ENCODE peak calls at places on chromosomes 6 and 20, in four cellular contexts. One of them, this sample, is unnamed.
A peak's percentile ranks its signal among the peaks of the same experiment; 100 is the strongest.

GRCh38 chr6:28775405-28776129 is 148.2 kb downstream of the TRIM27 start:
- DNase-seq in activated T-cell treated with anti-CD3 and anti-CD28 coated beads, Interleukin-2, amount 50 U/mL, for 72 hours: no peak
- DNase-seq in NCI-H1105: no peak
- DNase-seq in effector CD4-positive, alpha-beta T cell: no peak
- DNase-seq in this sample: no peak

GRCh38 chr6:150043501-150044412 is 18.4 kb upstream of the RAET1L start:
- DNase-seq in activated T-cell treated with anti-CD3 and anti-CD28 coated beads, Interleukin-2, amount 50 U/mL, for 72 hours: no peak
- DNase-seq in effector CD4-positive, alpha-beta T cell: no peak
- DNase-seq in NCI-H1105: no peak
- DNase-seq in this sample: no peak

GRCh38 chr6:30679765-30680535 is 6.5 kb downstream of the PPP1R18 start:
- DNase-seq in NCI-H1105: no peak
- DNase-seq in effector CD4-positive, alpha-beta T cell: no peak
- DNase-seq in activated T-cell treated with anti-CD3 and anti-CD28 coated beads, Interleukin-2, amount 50 U/mL, for 72 hours: no peak
- DNase-seq in this sample: no peak

GRCh38 chr6:93418448-93419303 is 683 bp downstream of the EPHA7 start:
- DNase-seq in activated T-cell treated with anti-CD3 and anti-CD28 coated beads, Interleukin-2, amount 50 U/mL, for 72 hours: no peak
- DNase-seq in effector CD4-positive, alpha-beta T cell: no peak
- DNase-seq in NCI-H1105: peak; percentile 73
- DNase-seq in this sample: peak; percentile 70

GRCh38 chr20:44695295-44696230 is 19.6 kb upstream of the CCN5 start:
- DNase-seq in activated T-cell treated with anti-CD3 and anti-CD28 coated beads, Interleukin-2, amount 50 U/mL, for 72 hours: no peak
- DNase-seq in effector CD4-positive, alpha-beta T cell: no peak
- DNase-seq in NCI-H1105: no peak
- DNase-seq in this sample: no peak

GRCh38 chr6:17393335-17394191 is at the start of gene CAP2:
- DNase-seq in activated T-cell treated with anti-CD3 and anti-CD28 coated beads, Interleukin-2, amount 50 U/mL, for 72 hours: peak; percentile 2
- DNase-seq in NCI-H1105: peak; percentile 51
- DNase-seq in effector CD4-positive, alpha-beta T cell: no peak
- DNase-seq in this sample: peak; percentile 1

GRCh38 chr6:34656378-34657036 is 40.1 kb downstream of the ILRUN start:
- DNase-seq in activated T-cell treated with anti-CD3 and anti-CD28 coated beads, Interleukin-2, amount 50 U/mL, for 72 hours: peak; percentile 60
- DNase-seq in effector CD4-positive, alpha-beta T cell: peak; percentile 12
- DNase-seq in NCI-H1105: peak; percentile 99
- DNase-seq in this sample: peak; percentile 96

GRCh38 chr20:7989379-7989778 is 30.2 kb downstream of the TMX4 start:
- DNase-seq in activated T-cell treated with anti-CD3 and anti-CD28 coated beads, Interleukin-2, amount 50 U/mL, for 72 hours: no peak
- DNase-seq in NCI-H1105: no peak
- DNase-seq in effector CD4-positive, alpha-beta T cell: no peak
- DNase-seq in this sample: no peak

GRCh38 chr6:97524846-97525245 is 241.8 kb upstream of the MMS22L start:
- DNase-seq in NCI-H1105: no peak
- DNase-seq in activated T-cell treated with anti-CD3 and anti-CD28 coated beads, Interleukin-2, amount 50 U/mL, for 72 hours: no peak
- DNase-seq in effector CD4-positive, alpha-beta T cell: no peak
- DNase-seq in this sample: peak; percentile 61

GRCh38 chr20:36465109-36466080 is 75.9 kb upstream of the MYL9 start:
- DNase-seq in activated T-cell treated with anti-CD3 and anti-CD28 coated beads, Interleukin-2, amount 50 U/mL, for 72 hours: peak; percentile 56
- DNase-seq in effector CD4-positive, alpha-beta T cell: peak; percentile 31
- DNase-seq in NCI-H1105: no peak
- DNase-seq in this sample: peak; percentile 52

GRCh38 chr6:8085053-8085511 is 17.3 kb downstream of the EEF1E1 start:
- DNase-seq in NCI-H1105: no peak
- DNase-seq in activated T-cell treated with anti-CD3 and anti-CD28 coated beads, Interleukin-2, amount 50 U/mL, for 72 hours: no peak
- DNase-seq in effector CD4-positive, alpha-beta T cell: no peak
- DNase-seq in this sample: no peak

GRCh38 chr6:11908706-11909105 is 103.4 kb upstream of the HIVEP1 start:
- DNase-seq in NCI-H1105: no peak
- DNase-seq in effector CD4-positive, alpha-beta T cell: no peak
- DNase-seq in activated T-cell treated with anti-CD3 and anti-CD28 coated beads, Interleukin-2, amount 50 U/mL, for 72 hours: no peak
- DNase-seq in this sample: no peak

GRCh38 chr6:25876203-25876602 is 2.2 kb upstream of the SLC17A3 start:
- DNase-seq in NCI-H1105: no peak
- DNase-seq in effector CD4-positive, alpha-beta T cell: no peak
- DNase-seq in activated T-cell treated with anti-CD3 and anti-CD28 coated beads, Interleukin-2, amount 50 U/mL, for 72 hours: no peak
- DNase-seq in this sample: no peak

This sample was measured in DMS153.